ENCODE peak calls at places on chromosome 7, in six cellular contexts. J is uterus, P is A549, X is sigmoid colon, I is ovary, W is heart left ventricle. H is an unnamed sample.

GRCh38 chr7:20778063-20778721 is 8.5 kb downstream of the SP8 start:
- DNase-seq in J (no peak), P (peak; percentile 36), X (no peak), I (no peak), W (no peak), H (peak; percentile 18)

GRCh38 chr7:68925241-68925640 is 673.0 kb upstream of the AUTS2 start:
- DNase-seq in J (no peak), P (no peak), X (no peak), I (no peak), W (no peak), H (no peak)

GRCh38 chr7:36312064-36312914 is 77.4 kb upstream of the ANLN start:
- DNase-seq in J (no peak), P (no peak), X (no peak), I (no peak), W (no peak), H (peak; percentile 72)

GRCh38 chr7:9407816-9408215 is 974.4 kb downstream of the NXPH1 start:
- DNase-seq in J (no peak), P (no peak), X (no peak), I (no peak), W (no peak), H (no peak)

GRCh38 chr7:24756989-24757798 is at the start of gene GSDME:
- DNase-seq in J (peak; percentile 73), P (peak; percentile 64), X (peak; percentile 80), I (peak; percentile 80), W (peak; percentile 69), H (peak; percentile 38)

GRCh38 chr7:27872281-27873005 is 132.5 kb downstream of the TAX1BP1 start:
- DNase-seq in J (no peak), P (no peak), X (no peak), I (no peak), W (no peak), H (no peak)

GRCh38 chr7:2399848-2400587 is 3.4 kb upstream of the CHST12 start:
- DNase-seq in J (peak; percentile 83), P (peak; percentile 44), X (peak; percentile 92), I (peak; percentile 79), W (peak; percentile 85), H (peak; percentile 75)

GRCh38 chr7:90173127-90173844 is 19.0 kb downstream of the STEAP1 start:
- DNase-seq in J (no peak), P (no peak), X (no peak), I (no peak), W (no peak), H (no peak)

GRCh38 chr7:39541493-39541892 is 24.7 kb upstream of the YAE1 start:
- DNase-seq in J (no peak), P (no peak), X (no peak), I (no peak), W (no peak), H (no peak)

GRCh38 chr7:978049-978346 is 2.6 kb upstream of the COX19 start:
- DNase-seq in J (no peak), P (no peak), X (no peak), I (no peak), W (no peak), H (no peak)

GRCh38 chr7:22758576-22758975 is 31.6 kb downstream of the IL6 start:
- DNase-seq in J (no peak), P (no peak), X (no peak), I (no peak), W (no peak), H (no peak)

GRCh38 chr7:1669486-1669951 is 558 bp upstream of the ELFN1 start:
- DNase-seq in J (no peak), P (no peak), X (peak; percentile 17), I (no peak), W (peak; percentile 7), H (no peak)

GRCh38 chr7:15495170-15495569 is 66.6 kb downstream of the AGMO start:
- DNase-seq in J (no peak), P (no peak), X (no peak), I (no peak), W (no peak), H (no peak)

GRCh38 chr7:157434701-157435100 is 97.9 kb downstream of the DNAJB6 start:
- DNase-seq in J (no peak), P (no peak), X (peak; percentile 25), I (no peak), W (no peak), H (no peak)

GRCh38 chr7:157077986-157078644 is 60.6 kb upstream of the UBE3C start:
- DNase-seq in J (no peak), P (no peak), X (no peak), I (no peak), W (no peak), H (no peak)

GRCh38 chr7:152078025-152078424 is 52.6 kb downstream of the GALNT11 start:
- DNase-seq in J (no peak), P (no peak), X (no peak), I (no peak), W (no peak), H (no peak)

GRCh38 chr7:119562839-119563238 is 710.1 kb upstream of the KCND2 start:
- DNase-seq in J (no peak), P (no peak), X (no peak), I (no peak), W (no peak), H (no peak)

GRCh38 chr7:80078159-80078731 is 56.4 kb upstream of the GNAI1 start:
- DNase-seq in J (no peak), P (peak; percentile 15), X (no peak), I (no peak), W (no peak), H (no peak)

GRCh38 chr7:118648002-118648401 is 423.5 kb downstream of the ANKRD7 start:
- DNase-seq in J (no peak), P (no peak), X (no peak), I (no peak), W (no peak), H (no peak)

GRCh38 chr7:1144269-1144771 is 15.7 kb downstream of the ZFAND2A start:
- DNase-seq in J (no peak), P (no peak), X (peak; percentile 75), I (no peak), W (peak; percentile 67), H (no peak)

GRCh38 chr7:104981671-104982036 is 32.4 kb upstream of the KMT2E start:
- DNase-seq in J (no peak), P (no peak), X (no peak), I (no peak), W (no peak), H (no peak)
- H3K4me1 ChIP-seq in J (no peaks in the 10 kb centered on the region), P (peaks cover 43% of the 10 kb centered on the region), X (peaks cover 80% of the 10 kb centered on the region), I (peaks cover 16% of the 10 kb centered on the region), W (peaks cover 66% of the 10 kb centered on the region), H (peaks cover 48% of the 10 kb centered on the region)

DNA sequence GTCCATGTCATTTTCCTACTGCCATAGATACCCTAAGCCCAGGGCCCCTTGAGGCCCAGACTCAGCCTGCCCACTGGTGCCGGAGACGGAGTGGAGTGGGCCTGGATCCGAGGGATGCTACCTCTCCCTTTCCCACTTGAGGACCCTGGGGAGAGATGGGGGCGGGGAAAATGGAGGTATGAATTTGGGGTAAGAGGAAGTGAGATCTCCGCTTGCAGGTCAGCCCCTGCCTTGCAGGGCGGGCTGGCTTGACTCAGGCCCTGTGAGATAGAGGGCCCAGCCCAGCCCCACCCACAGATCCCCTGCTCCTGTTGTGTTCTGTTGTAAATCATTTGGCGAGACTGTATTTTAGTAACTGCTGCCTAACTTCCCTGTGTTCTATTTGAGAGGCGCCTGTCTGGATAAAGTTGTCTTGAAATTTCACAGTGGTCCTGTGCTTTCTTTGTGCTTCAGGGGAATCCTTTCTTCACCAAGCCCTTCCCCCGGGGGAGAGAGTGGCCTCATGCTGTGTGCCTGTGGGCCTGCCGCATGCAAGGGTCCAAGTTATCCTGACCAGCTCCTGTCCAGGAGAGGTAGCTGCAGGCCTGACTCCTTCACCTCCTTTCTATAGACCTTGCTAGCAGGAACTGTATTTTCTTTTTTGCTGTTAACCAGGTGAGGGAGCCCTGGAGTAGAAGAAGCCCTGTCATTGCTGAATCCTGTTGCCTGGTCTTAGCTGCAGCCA is 13.3 kb downstream of the YKT6 start:
- DNase-seq in J (no peak), P (peak; percentile 67), X (peak; percentile 53), I (no peak), W (no peak), H (no peak)
- TF ChIP-seq POLR2A in J (no peak), P (no peak), X (no peak), I (no peak), W (no peak), H (no peak)

GRCh38 chr7:4792537-4793126 is 17.2 kb downstream of the AP5Z1 start:
- DNase-seq in J (no peak), P (no peak), X (peak; percentile 70), I (peak; percentile 54), W (no peak), H (no peak)
- H3K4me3 ChIP-seq in J (peak overlapping the region; percentile 45), P (no peak overlapping the region), X (peak overlapping the region; percentile 64), I (peak overlapping the region; percentile 34), W (peak overlapping the region; percentile 62), H (no peak overlapping the region)

DNA sequence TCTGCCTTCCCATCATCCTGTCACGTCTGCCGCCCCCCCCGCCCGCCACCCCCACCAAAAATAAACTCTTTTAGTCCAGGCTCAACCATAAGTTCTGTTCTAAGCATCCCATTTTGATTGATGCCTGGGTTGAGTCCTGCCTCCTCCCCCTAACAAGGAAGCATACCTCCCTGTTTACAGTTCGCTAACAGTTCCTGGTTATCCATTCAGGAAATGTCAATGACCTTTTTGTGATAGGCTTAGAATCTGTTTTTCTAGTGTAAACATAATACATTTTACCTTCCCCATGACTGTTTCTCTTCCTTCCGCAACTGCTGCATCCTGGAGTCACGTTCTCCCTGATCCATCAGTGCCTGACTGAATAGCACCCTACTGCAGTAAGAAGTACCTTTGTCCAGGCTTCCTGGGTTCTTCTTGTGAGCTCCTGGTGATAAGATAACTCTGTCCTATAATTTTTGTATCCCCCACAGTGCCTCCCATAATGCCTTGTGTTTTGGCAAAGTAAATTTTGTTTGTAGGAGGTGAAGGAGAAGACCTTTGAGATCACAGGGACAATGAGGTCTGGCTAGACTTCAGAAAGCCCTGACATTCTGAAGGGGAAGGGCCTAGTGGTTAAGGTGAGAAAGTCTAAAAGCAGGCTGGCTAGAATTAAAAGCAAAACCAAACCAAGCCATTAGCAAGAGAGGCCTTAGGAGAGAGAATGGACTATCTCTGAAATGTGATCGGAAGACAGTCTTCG is 7.3 kb downstream of the AGFG2 start:
- DNase-seq in J (no peak), P (peak; percentile 63), X (no peak), I (no peak), W (no peak), H (peak; percentile 60)
- H3K4me1 ChIP-seq in J (peaks cover 30% of the 10 kb centered on the region), P (peaks cover 72% of the 10 kb centered on the region), X (peaks cover 52% of the 10 kb centered on the region), I (peaks cover 49% of the 10 kb centered on the region), W (peaks cover 43% of the 10 kb centered on the region), H (peaks cover 65% of the 10 kb centered on the region)

DNA sequence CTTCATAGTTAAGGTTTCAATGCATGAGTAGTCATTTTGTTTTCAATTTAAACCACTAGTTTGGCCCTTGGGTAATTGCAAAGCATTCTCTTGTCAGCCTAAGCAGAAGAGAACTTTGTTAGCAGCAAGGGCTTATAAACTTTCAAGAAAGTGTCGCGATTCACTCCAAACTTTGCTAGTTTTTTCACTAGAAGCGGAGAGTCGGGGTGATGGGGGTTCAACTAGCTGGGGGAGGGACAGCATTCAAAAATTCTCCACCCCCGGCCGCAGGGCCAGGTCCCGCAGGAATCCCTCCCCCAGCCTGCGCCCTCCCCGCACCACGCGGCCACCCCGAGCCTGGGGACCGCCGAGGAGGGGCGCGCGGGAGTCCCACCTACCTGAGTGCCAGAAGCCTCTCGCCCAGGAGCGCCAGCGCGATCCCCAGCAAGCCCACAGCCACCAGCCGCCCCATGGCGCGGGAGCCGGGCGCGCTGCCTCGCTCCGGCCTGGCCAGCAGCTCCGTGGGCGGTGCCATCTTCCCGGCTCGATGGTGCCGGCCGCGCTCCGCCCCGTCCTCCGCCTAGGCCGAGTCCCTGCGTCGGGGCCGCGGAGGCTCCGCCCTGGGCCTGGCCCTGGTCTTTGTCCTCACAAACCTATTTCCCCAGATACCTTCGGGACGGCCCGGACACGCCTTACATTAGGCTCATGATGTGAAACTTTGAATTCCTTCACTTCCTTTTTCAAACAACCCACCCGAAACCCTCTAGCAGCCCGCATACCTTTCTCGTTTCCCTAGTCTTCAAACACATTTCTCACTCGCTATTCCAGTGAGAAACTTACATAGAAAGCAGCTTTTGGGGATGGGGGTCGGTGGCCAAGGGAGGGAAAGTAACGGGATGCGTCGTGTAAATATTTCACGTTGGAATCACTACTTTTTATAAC is at the start of gene PON2:
- DNase-seq in J (peak; percentile 78), P (peak; percentile 79), X (peak; percentile 87), I (peak; percentile 82), W (peak; percentile 82), H (peak; percentile 88)
- TF ChIP-seq POLR2A in J (peak; percentile 43), P (peak; percentile 88), X (no peak), I (peak; percentile 21), W (no peak), H (peak; percentile 69)

H was measured in transverse colon.